ENCODE peak calls at places on chromosomes 7 and 10, in six cellular contexts. F, Y, E, K, O and T are unnamed samples.

GRCh38 chr10:81928119-81928518 is 53.1 kb downstream of the NRG3 start:
- DNase-seq in E (no peak), F (no peak), O (no peak), Y (no peak), K (no peak), T (no peak)

GRCh38 chr10:44934416-44935200 is 23.5 kb downstream of the TMEM72 start:
- DNase-seq in O (no peak), K (no peak), Y (no peak), E (no peak), F (no peak), T (no peak)

GRCh38 chr10:15780353-15781135 is 60.8 kb upstream of the ITGA8 start:
- DNase-seq in K (no peak), O (no peak), F (no peak), Y (no peak), E (no peak), T (no peak)

GRCh38 chr7:40680657-40681056 is 545.9 kb downstream of the SUGCT start:
- DNase-seq in O (no peak), Y (peak), K (no peak), E (no peak), F (no peak), T (peak)

GRCh38 chr10:42969147-42969546 is 107.7 kb upstream of the RET start:
- DNase-seq in E (no peak), O (no peak), K (no peak), F (no peak), Y (no peak), T (no peak)

GRCh38 chr7:77455334-77455733 is 39.2 kb upstream of the GSAP start:
- DNase-seq in Y (no peak), E (no peak), K (no peak), O (no peak), F (peak), T (no peak)

GRCh38 chr10:79300711-79301110 is 46.6 kb upstream of the PPIF start:
- DNase-seq in K (no peak), O (no peak), E (no peak), F (no peak), Y (no peak), T (no peak)

GRCh38 chr7:145624618-145625017 is 492.0 kb upstream of the CNTNAP2 start:
- DNase-seq in F (no peak), K (no peak), E (no peak), Y (no peak), O (no peak), T (no peak)

GRCh38 chr7:85820702-85821443 is 634.0 kb upstream of the SEMA3D start:
- DNase-seq in O (no peak), K (no peak), Y (no peak), F (no peak), E (no peak), T (no peak)

GRCh38 chr7:122884186-122884585 is 2.1 kb downstream of the CADPS2 start:
- DNase-seq in Y (peak), O (no peak), E (no peak), F (no peak), K (peak), T (no peak)

GRCh38 chr10:44998146-44998631 is 2.5 kb upstream of the ZNF22 start:
- DNase-seq in O (no peak), Y (no peak), K (no peak), E (peak), F (no peak), T (no peak)

GRCh38 chr7:81499262-81500116 is 270.4 kb downstream of the HGF start:
- DNase-seq in E (peak), O (peak), F (peak), K (peak), Y (peak), T (peak)

GRCh38 chr10:131211965-131212619 is 99.4 kb downstream of the TCERG1L start:
- DNase-seq in K (no peak), Y (no peak), F (no peak), E (no peak), O (no peak), T (no peak)

GRCh38 chr10:95640891-95641315 is 15.6 kb downstream of the ALDH18A1 start:
- DNase-seq in Y (no peak), F (no peak), E (no peak), O (no peak), K (no peak), T (no peak)

GRCh38 chr10:63675171-63675570 is 154.0 kb downstream of the REEP3 start:
- DNase-seq in F (no peak), O (no peak), K (no peak), Y (no peak), E (no peak), T (no peak)

GRCh38 chr7:431658-432111 is 88.0 kb downstream of the PDGFA start:
- DNase-seq in K (no peak), O (no peak), F (no peak), Y (no peak), E (no peak), T (no peak)

GRCh38 chr7:27921081-27921836 is 181.3 kb downstream of the TAX1BP1 start:
- DNase-seq in F (peak), K (peak), Y (peak), E (peak), O (peak), T (no peak)

GRCh38 chr7:101250324-101250723 is 5.4 kb upstream of the FIS1 start:
- DNase-seq in E (no peak), O (no peak), K (no peak), Y (no peak), F (no peak), T (no peak)

GRCh38 chr7:132276252-132276651 is 300.0 kb downstream of the PLXNA4 start:
- DNase-seq in F (no peak), E (no peak), O (no peak), Y (no peak), K (peak), T (no peak)

GRCh38 chr10:87862644-87863101 is 660 bp downstream of the KLLN start:
- DNase-seq in O (peak), Y (no peak), E (no peak), F (no peak), K (peak), T (no peak)

GRCh38 chr10:12625393-12626023 is 276.2 kb downstream of the CAMK1D start:
- DNase-seq in E (no peak), K (no peak), O (no peak), Y (no peak), F (no peak), T (no peak)

GRCh38 chr10:13711281-13711680 is 124.5 kb downstream of the PRPF18 start:
- DNase-seq in O (no peak), Y (no peak), F (no peak), E (no peak), K (no peak), T (no peak)

GRCh38 chr7:15560968-15561367 is 847 bp downstream of the AGMO start:
- DNase-seq in O (no peak), Y (no peak), K (no peak), F (no peak), E (no peak), T (no peak)